ENCODE peak calls at places on chromosomes 6 and 20, in six cellular contexts. W is D721Med, V is CD14-positive monocyte, M is heart left ventricle, T is RWPE2, K is left ventricle myocardium inferior. R is an unnamed sample.

GRCh38 chr20:32538526-32538918 is 46.6 kb downstream of the NOL4L start:
- DNase-seq in W (no peak), V (no peak), M (no peak), T (no peak), K (no peak), R (no peak)

GRCh38 chr20:14334306-14334930 is 3.0 kb downstream of the FLRT3 start:
- DNase-seq in W (no peak), V (no peak), M (no peak), T (no peak), K (no peak), R (no peak)

GRCh38 chr6:26086214-26086613 is 1.0 kb upstream of the HFE start:
- DNase-seq in W (no peak), V (no peak), M (no peak), T (no peak), K (no peak), R (no peak)

GRCh38 chr6:23349521-23350147 is 776.4 kb upstream of the NRSN1 start:
- DNase-seq in W (no peak), V (no peak), M (no peak), T (no peak), K (no peak), R (no peak)

GRCh38 chr20:50133041-50133440 is 20.1 kb upstream of the UBE2V1 start:
- DNase-seq in W (no peak), V (no peak), M (no peak), T (no peak), K (no peak), R (no peak)

GRCh38 chr6:12782136-12782535 is 65.6 kb downstream of the PHACTR1 start:
- DNase-seq in W (no peak), V (no peak), M (no peak), T (no peak), K (no peak), R (no peak)

GRCh38 chr20:43667341-43668132 is 623 bp downstream of the MYBL2 start:
- DNase-seq in W (no peak), V (no peak), M (no peak), T (peak), K (no peak), R (peak)

GRCh38 chr6:65071480-65071879 is 635.5 kb downstream of the EYS start:
- DNase-seq in W (no peak), V (no peak), M (no peak), T (no peak), K (no peak), R (no peak)

GRCh38 chr20:36543187-36544133 is 2.1 kb downstream of the MYL9 start:
- DNase-seq in W (no peak), V (no peak), M (peak), T (no peak), K (peak), R (peak)

GRCh38 chr20:40813213-40813510 is 124.1 kb upstream of the MAFB start:
- DNase-seq in W (no peak), V (no peak), M (no peak), T (peak), K (no peak), R (no peak)

GRCh38 chr20:17343631-17344447 is 117.0 kb downstream of the PCSK2 start:
- DNase-seq in W (no peak), V (no peak), M (no peak), T (no peak), K (no peak), R (no peak)

GRCh38 chr6:24910850-24911712 is 24.7 kb downstream of the RIPOR2 start:
- DNase-seq in W (no peak), V (no peak), M (peak), T (no peak), K (peak), R (peak)

GRCh38 chr6:53441761-53442160 is 93.0 kb upstream of the ELOVL5 start:
- DNase-seq in W (no peak), V (no peak), M (no peak), T (no peak), K (no peak), R (no peak)

GRCh38 chr6:54262956-54263355 is 45.3 kb upstream of the TINAG start:
- DNase-seq in W (no peak), V (no peak), M (no peak), T (no peak), K (no peak), R (no peak)

GRCh38 chr6:162750776-162751175 is 23.0 kb downstream of the PACRG start:
- DNase-seq in W (no peak), V (no peak), M (no peak), T (no peak), K (no peak), R (no peak)

GRCh38 chr20:2907519-2907918 is 34.2 kb downstream of the PTPRA start:
- DNase-seq in W (no peak), V (no peak), M (no peak), T (no peak), K (no peak), R (no peak)

GRCh38 chr6:119227377-119227776 is 122.2 kb downstream of the MAN1A1 start:
- DNase-seq in W (no peak), V (no peak), M (no peak), T (no peak), K (no peak), R (no peak)

GRCh38 chr6:33742837-33743236 is 3.9 kb downstream of the IP6K3 start:
- DNase-seq in W (no peak), V (no peak), M (peak), T (no peak), K (no peak), R (no peak)

GRCh38 chr20:23584434-23585199 is 16.3 kb upstream of the CST9L start:
- DNase-seq in W (no peak), V (peak), M (no peak), T (no peak), K (no peak), R (no peak)

GRCh38 chr20:43839793-43840199 is 74.9 kb upstream of the TOX2 start:
- DNase-seq in W (no peak), V (no peak), M (no peak), T (no peak), K (no peak), R (peak)

GRCh38 chr6:154868143-154868594 is 126.9 kb upstream of the TIAM2 start:
- DNase-seq in W (peak), V (no peak), M (no peak), T (no peak), K (no peak), R (no peak)

GRCh38 chr20:21259346-21259745 is 43.8 kb upstream of the XRN2 start:
- DNase-seq in W (no peak), V (no peak), M (no peak), T (no peak), K (no peak), R (no peak)

GRCh38 chr6:8277769-8278168 is 157.6 kb downstream of the SLC35B3 start:
- DNase-seq in W (no peak), V (no peak), M (no peak), T (no peak), K (no peak), R (no peak)

GRCh38 chr6:158780963-158781691 is 38.0 kb downstream of the EZR start:
- DNase-seq in W (no peak), V (no peak), M (no peak), T (no peak), K (no peak), R (no peak)

GRCh38 chr20:10004900-10005299 is 29.9 kb upstream of the ANKEF1 start:
- DNase-seq in W (no peak), V (no peak), M (no peak), T (no peak), K (no peak), R (no peak)

GRCh38 chr20:45467861-45468260 is 1.7 kb upstream of the WFDC2 start:
- DNase-seq in W (no peak), V (no peak), M (no peak), T (peak), K (no peak), R (no peak)

GRCh38 chr6:22112490-22112889 is 184.3 kb downstream of the PRL start:
- DNase-seq in W (no peak), V (no peak), M (no peak), T (no peak), K (no peak), R (no peak)

GRCh38 chr6:147126618-147127022 is 77.6 kb upstream of the STXBP5 start:
- DNase-seq in W (no peak), V (no peak), M (peak), T (no peak), K (no peak), R (no peak)

GRCh38 chr6:101402618-101403002 is 9.1 kb downstream of the GRIK2 start:
- DNase-seq in W (no peak), V (no peak), M (peak), T (no peak), K (no peak), R (no peak)

GRCh38 chr20:41408131-41408789 is 41.6 kb upstream of the EMILIN3 start:
- DNase-seq in W (no peak), V (no peak), M (no peak), T (no peak), K (no peak), R (no peak)

DNA sequence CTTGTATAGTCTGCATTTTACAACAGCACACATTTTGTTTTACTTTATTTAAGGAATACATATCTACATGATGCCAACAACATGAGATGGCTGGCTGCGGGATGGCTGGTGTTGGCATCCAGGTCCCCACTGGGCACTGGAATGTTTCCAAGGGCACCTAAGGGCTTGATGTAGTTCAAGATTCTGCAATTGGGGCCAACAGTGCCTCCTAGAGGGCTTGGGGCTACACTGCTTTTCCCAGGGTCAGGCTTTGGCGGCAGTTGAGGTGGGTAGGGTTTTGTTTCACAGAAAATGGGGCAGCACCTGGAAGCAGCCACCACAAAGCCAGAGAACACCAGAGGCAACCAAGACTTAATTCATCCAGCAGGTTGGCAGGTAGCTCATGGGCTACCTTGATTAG is 202.2 kb upstream of the PRND start:
- DNase-seq in W (no peak), V (peak), M (no peak), T (no peak), K (no peak), R (peak)
- TF ChIP-seq CTCF in W (no peak), V (peak), M (no peak), T (peak), K (peak), R (peak)

GRCh38 chr20:63596423-63596822 is 22.4 kb upstream of the HELZ2 start:
- DNase-seq in W (no peak), V (no peak), M (peak), T (peak), K (no peak), R (no peak)

GRCh38 chr20:63602321-63602720 is 24.6 kb downstream of the GMEB2 start:
- DNase-seq in W (no peak), V (no peak), M (peak), T (peak), K (no peak), R (no peak)

GRCh38 chr20:63597651-63598478 is 23.8 kb upstream of the HELZ2 start:
- DNase-seq in W (no peak), V (no peak), M (peak), T (peak), K (no peak), R (no peak)

GRCh38 chr20:63598479-63599395 is 24.7 kb upstream of the HELZ2 start:
- DNase-seq in W (no peak), V (no peak), M (peak), T (peak), K (no peak), R (no peak)

GRCh38 chr20:63599396-63600050 is 25.5 kb upstream of the HELZ2 start:
- DNase-seq in W (no peak), V (no peak), M (peak), T (peak), K (no peak), R (no peak)
- TF ChIP-seq CTCF in W (no peak), V (no peak), M (no peak), T (no peak), K (no peak), R (no peak)

GRCh38 chr6:167398214-167399050 is 73.5 kb downstream of the TTLL2 start:
- DNase-seq in W (no peak), V (no peak), M (no peak), T (no peak), K (no peak), R (no peak)
- TF ChIP-seq CTCF in W (no peak), V (no peak), M (no peak), T (no peak), K (no peak), R (no peak)

GRCh38 chr20:56952258-56952929 is 314.0 kb downstream of the BMP7 start:
- DNase-seq in W (no peak), V (no peak), M (no peak), T (no peak), K (no peak), R (no peak)

GRCh38 chr20:56956536-56956935 is 309.9 kb downstream of the BMP7 start:
- DNase-seq in W (no peak), V (no peak), M (no peak), T (no peak), K (no peak), R (no peak)

GRCh38 chr20:56953055-56953586 is 313.3 kb downstream of the BMP7 start:
- DNase-seq in W (no peak), V (no peak), M (no peak), T (no peak), K (no peak), R (no peak)

GRCh38 chr20:56955673-56956072 is 310.8 kb downstream of the BMP7 start:
- DNase-seq in W (no peak), V (no peak), M (no peak), T (no peak), K (no peak), R (no peak)

GRCh38 chr20:56957737-56958553 is 308.5 kb downstream of the BMP7 start:
- DNase-seq in W (no peak), V (no peak), M (no peak), T (no peak), K (no peak), R (no peak)
- TF ChIP-seq CTCF in W (no peak), V (no peak), M (no peak), T (no peak), K (no peak), R (no peak)

GRCh38 chr6:138374230-138374629 is 3.5 kb upstream of the SMIM28 start:
- DNase-seq in W (no peak), V (no peak), M (no peak), T (no peak), K (no peak), R (no peak)

GRCh38 chr6:138371452-138371711 is 6.3 kb upstream of the SMIM28 start:
- DNase-seq in W (no peak), V (no peak), M (no peak), T (no peak), K (no peak), R (no peak)

GRCh38 chr6:138371720-138372119 is 6.0 kb upstream of the SMIM28 start:
- DNase-seq in W (no peak), V (no peak), M (no peak), T (no peak), K (no peak), R (no peak)

GRCh38 chr6:138374815-138375214 is 2.9 kb upstream of the SMIM28 start:
- DNase-seq in W (no peak), V (no peak), M (no peak), T (no peak), K (no peak), R (no peak)

GRCh38 chr6:138372711-138373463 is 4.8 kb upstream of the SMIM28 start:
- DNase-seq in W (no peak), V (no peak), M (no peak), T (no peak), K (no peak), R (no peak)
- TF ChIP-seq CTCF in W (no peak), V (peak), M (no peak), T (peak), K (no peak), R (no peak)

DNA sequence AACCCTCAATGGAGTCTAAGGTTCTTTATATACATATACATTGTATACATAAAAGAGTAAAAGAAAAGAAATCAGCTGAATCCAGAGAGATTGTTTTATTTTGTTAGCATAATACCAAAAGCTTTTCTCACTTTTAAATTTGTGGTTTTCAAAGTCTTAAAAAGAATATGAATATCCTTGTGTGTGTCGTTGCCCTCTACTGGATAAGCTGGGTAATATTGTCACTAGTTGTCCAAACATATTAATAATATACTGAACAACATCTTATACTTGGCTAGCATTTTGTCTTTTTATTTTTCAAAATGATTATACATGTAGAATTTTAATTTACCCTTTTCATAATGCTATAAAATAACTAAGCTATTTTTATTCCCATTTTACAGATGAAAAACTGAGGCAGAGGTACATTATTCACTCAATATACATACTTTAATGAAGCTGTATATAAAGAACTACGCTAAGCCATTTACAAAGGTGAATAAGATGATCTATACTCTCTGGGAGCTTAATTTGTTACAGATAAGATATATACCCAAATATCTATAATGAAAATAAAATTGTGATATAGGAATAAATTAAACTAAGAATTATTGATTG is 531.7 kb downstream of the TFAP2B start:
- DNase-seq in W (no peak), V (no peak), M (no peak), T (no peak), K (no peak), R (peak)
- TF ChIP-seq CTCF in W (peak), V (peak), M (no peak), T (peak), K (peak), R (peak)